ENCODE peak calls at places on chromosomes 13 and 19, in six cellular contexts. H is tibial nerve, B is aorta, A is H54, L is HEK293T, G is left ventricle myocardium superior. Y is an unnamed sample.

GRCh38 chr19:52585101-52585500 is 15.0 kb downstream of the ZNF701 start:
- DNase-seq in H (no peak), B (no peak), A (no peak), L (no peak), G (peak), Y (no peak)

GRCh38 chr19:38654478-38655079 is 7.1 kb downstream of the ACTN4 start:
- DNase-seq in H (no peak), B (no peak), A (no peak), L (no peak), G (no peak), Y (no peak)

GRCh38 chr19:34480971-34481821 is at the start of gene WTIP:
- DNase-seq in H (peak), B (peak), A (peak), L (peak), G (peak), Y (peak)

GRCh38 chr13:104773775-104774174 is 1707.6 kb upstream of the SLC10A2 start:
- DNase-seq in H (no peak), B (no peak), A (peak), L (peak), G (no peak), Y (no peak)

GRCh38 chr13:113622791-113623490 is 35.1 kb downstream of the ATP4B start:
- DNase-seq in H (no peak), B (peak), A (no peak), L (no peak), G (no peak), Y (no peak)

GRCh38 chr19:8110931-8111330 is 38.5 kb downstream of the FBN3 start:
- DNase-seq in H (no peak), B (peak), A (no peak), L (no peak), G (no peak), Y (no peak)

GRCh38 chr19:51448011-51448744 is 10.1 kb downstream of the SIGLEC8 start:
- DNase-seq in H (no peak), B (no peak), A (no peak), L (no peak), G (no peak), Y (no peak)

GRCh38 chr13:85557651-85558050 is 241.6 kb downstream of the SLITRK6 start:
- DNase-seq in H (no peak), B (no peak), A (no peak), L (no peak), G (no peak), Y (no peak)

GRCh38 chr13:48232420-48233096 is 448 bp upstream of the ITM2B start:
- DNase-seq in H (no peak), B (no peak), A (no peak), L (no peak), G (no peak), Y (no peak)

GRCh38 chr13:81610613-81611012 is 1269.7 kb upstream of the SPRY2 start:
- DNase-seq in H (no peak), B (no peak), A (no peak), L (no peak), G (no peak), Y (no peak)

GRCh38 chr19:35291259-35291658 is 702 bp upstream of the MAG start:
- DNase-seq in H (no peak), B (no peak), A (no peak), L (no peak), G (no peak), Y (no peak)

GRCh38 chr19:40247178-40247577 is 20.7 kb upstream of the CCNP start:
- DNase-seq in H (no peak), B (no peak), A (no peak), L (no peak), G (no peak), Y (no peak)

GRCh38 chr13:98445340-98446233 is 131.3 kb downstream of the STK24 start:
- DNase-seq in H (peak), B (peak), A (peak), L (peak), G (peak), Y (peak)

GRCh38 chr19:1000095-1000494 is at the start of gene GRIN3B:
- DNase-seq in H (no peak), B (peak), A (peak), L (peak), G (peak), Y (peak)

GRCh38 chr19:13681509-13681908 is 82.8 kb upstream of the MRI1 start:
- DNase-seq in H (no peak), B (no peak), A (no peak), L (no peak), G (no peak), Y (no peak)

Y was measured in left cardiac atrium.